ENCODE peak calls at places on chromosome 12, in five cellular contexts. V is kidney epithelial cell, H is progenitor cell of endocrine pancreas, G is HCT116, J is endothelial cell. B is an unnamed sample.
A peak's percentile ranks its signal among the peaks of the same experiment; 100 is the strongest.

GRCh38 chr12:32217354-32218310 is 111.0 kb downstream of the BICD1 start:
- DNase-seq in G (no peak), H (no peak), V (peak; percentile 98), J (no peak), B (peak; percentile 73)

GRCh38 chr12:53423597-53423996 is at the start of gene AMHR2:
- DNase-seq in G (no peak), H (no peak), J (no peak), V (no peak), B (no peak)

GRCh38 chr12:103373088-103373523 is 122.7 kb downstream of the C12orf42 start:
- DNase-seq in G (no peak), V (no peak), H (no peak), J (no peak), B (no peak)

GRCh38 chr12:15558915-15559528 is 230.2 kb downstream of the EPS8 start:
- DNase-seq in G (no peak), J (no peak), V (no peak), H (no peak), B (no peak)

GRCh38 chr12:69069479-69069878 is 136.5 kb upstream of the CPM start:
- DNase-seq in H (no peak), V (no peak), J (no peak), G (no peak), B (no peak)

GRCh38 chr12:57003395-57003794 is 3.0 kb downstream of the ZBTB39 start:
- DNase-seq in V (no peak), H (no peak), J (no peak), G (no peak), B (no peak)

GRCh38 chr12:124120718-124121117 is 147.7 kb downstream of the ZNF664 start:
- DNase-seq in V (no peak), H (no peak), J (no peak), G (no peak), B (no peak)

GRCh38 chr12:68074294-68075027 is 85.1 kb downstream of the IFNG start:
- DNase-seq in V (no peak), H (no peak), G (no peak), J (no peak), B (no peak)

GRCh38 chr12:46135750-46136149 is 133.1 kb downstream of the SLC38A1 start:
- DNase-seq in G (no peak), H (no peak), V (no peak), J (no peak), B (no peak)

GRCh38 chr12:98572010-98572409 is 21.5 kb upstream of the SLC25A3 start:
- DNase-seq in J (no peak), H (no peak), V (no peak), G (no peak), B (no peak)

GRCh38 chr12:3553221-3553620 is 62.2 kb downstream of the PRMT8 start:
- DNase-seq in J (no peak), G (no peak), V (no peak), H (no peak), B (no peak)

GRCh38 chr12:104423809-104424208 is 32.9 kb upstream of the CHST11 start:
- DNase-seq in G (no peak), V (no peak), H (no peak), J (no peak), B (no peak)

GRCh38 chr12:122094735-122095561 is 16.4 kb downstream of the MLXIP start:
- DNase-seq in G (no peak), J (no peak), H (no peak), V (no peak), B (no peak)

GRCh38 chr12:22054155-22054554 is 8.1 kb downstream of the CMAS start:
- DNase-seq in J (no peak), G (no peak), H (no peak), V (no peak), B (no peak)

GRCh38 chr12:108806350-108806749 is 51.0 kb downstream of the SSH1 start:
- DNase-seq in H (no peak), J (no peak), V (no peak), G (no peak), B (no peak)

GRCh38 chr12:45730116-45730841 is 773 bp downstream of the ARID2 start:
- DNase-seq in H (peak; percentile 34), V (no peak), J (peak; percentile 39), G (no peak), B (peak; percentile 42)

GRCh38 chr12:6182279-6182898 is 17.8 kb upstream of the CD9 start:
- DNase-seq in H (no peak), J (no peak), G (no peak), V (no peak), B (peak; percentile 32)

GRCh38 chr12:55978393-55978792 is 4.5 kb downstream of the RAB5B start:
- DNase-seq in J (no peak), H (no peak), V (no peak), G (no peak), B (no peak)

GRCh38 chr12:121709478-121709890 is 3.1 kb upstream of the TMEM120B start:
- DNase-seq in J (no peak), V (peak; percentile 65), H (no peak), G (peak; percentile 51), B (no peak)

GRCh38 chr12:45183263-45183662 is 32.6 kb upstream of the ANO6 start:
- DNase-seq in V (no peak), J (no peak), G (no peak), H (no peak), B (no peak)

GRCh38 chr12:45909041-45909713 is 81.2 kb downstream of the SCAF11 start:
- DNase-seq in V (no peak), G (no peak), H (no peak), J (no peak), B (no peak)

GRCh38 chr12:38664661-38665269 is 240.6 kb downstream of the CPNE8 start:
- DNase-seq in H (no peak), V (no peak), G (peak; percentile 15), J (peak; percentile 12), B (no peak)

GRCh38 chr12:27779416-27779815 is 617 bp upstream of the KLHL42 start:
- DNase-seq in J (peak; percentile 5), H (peak; percentile 18), G (no peak), V (no peak), B (no peak)

GRCh38 chr12:118059645-118060275 is 1.2 kb downstream of the WSB2 start:
- DNase-seq in V (no peak), J (no peak), H (no peak), G (no peak), B (no peak)

GRCh38 chr12:67472551-67472950 is 176.0 kb upstream of the DYRK2 start:
- DNase-seq in J (no peak), G (no peak), H (no peak), V (no peak), B (no peak)

GRCh38 chr12:84497819-84498218 is 414.8 kb downstream of the SLC6A15 start:
- DNase-seq in J (no peak), V (no peak), G (peak; percentile 16), H (no peak), B (no peak)
- TF ChIP-seq CTCF in J (no peak), V (peak; percentile 17), G (peak; percentile 49), H (peak; percentile 34), B (no peak)

GRCh38 chr12:92573104-92573503 is 129.7 kb upstream of the PLEKHG7 start:
- DNase-seq in G (no peak), J (no peak), H (no peak), V (no peak), B (no peak)

GRCh38 chr12:92571169-92571568 is 131.6 kb upstream of the PLEKHG7 start:
- DNase-seq in V (no peak), G (no peak), H (no peak), J (no peak), B (no peak)

GRCh38 chr12:92571844-92572543 is 130.8 kb upstream of the PLEKHG7 start:
- DNase-seq in J (no peak), H (no peak), G (no peak), V (no peak), B (no peak)

GRCh38 chr12:92574911-92575570 is 127.7 kb upstream of the PLEKHG7 start:
- DNase-seq in V (no peak), J (no peak), H (no peak), G (no peak), B (no peak)

DNA sequence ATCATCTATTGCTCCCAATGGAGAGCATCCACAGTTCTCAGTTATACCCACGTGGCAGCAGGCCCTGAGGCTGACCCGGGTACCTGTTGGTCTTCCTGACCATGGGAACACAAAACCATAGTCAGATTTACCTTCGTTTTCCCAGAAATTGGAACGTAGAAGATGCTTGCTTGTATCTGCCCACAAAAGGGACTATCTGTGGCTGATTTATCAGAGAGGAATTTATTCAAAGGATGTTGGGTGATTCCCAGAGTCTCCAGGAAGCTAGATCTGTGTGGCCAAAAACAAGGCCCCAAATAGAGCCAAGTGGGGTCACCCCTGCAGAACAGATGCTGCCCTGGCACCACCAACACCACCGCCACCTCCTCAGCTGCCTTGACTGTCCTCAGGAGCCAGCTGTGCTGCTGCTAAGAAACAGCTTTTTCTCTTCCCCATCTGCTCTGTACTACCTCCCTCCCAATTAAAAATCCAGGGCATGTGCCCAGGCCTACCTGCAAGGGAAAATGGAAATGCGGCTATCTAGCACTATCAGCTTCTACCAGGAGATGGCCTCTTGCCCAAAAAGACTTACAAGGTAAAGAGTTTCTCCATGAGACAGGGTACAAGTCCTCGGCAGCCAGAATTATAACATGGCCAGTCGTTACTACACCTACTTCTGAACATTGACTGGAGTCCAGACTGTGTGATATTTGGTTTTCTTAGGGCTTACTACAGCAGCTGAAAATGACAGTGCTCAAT is 128.6 kb upstream of the PLEKHG7 start:
- DNase-seq in J (peak; percentile 19), V (no peak), G (peak; percentile 27), H (no peak), B (no peak)
- TF ChIP-seq CTCF in J (peak; percentile 26), V (peak; percentile 31), G (peak; percentile 46), H (peak; percentile 30), B (no peak)

GRCh38 chr12:26188641-26189040 is 6.7 kb upstream of the SSPN start:
- DNase-seq in J (no peak), V (no peak), G (no peak), H (no peak), B (no peak)

GRCh38 chr12:26188132-26188531 is 7.2 kb upstream of the SSPN start:
- DNase-seq in J (no peak), H (no peak), G (no peak), V (no peak), B (no peak)

GRCh38 chr12:26185532-26186320 is 9.6 kb upstream of the SSPN start:
- DNase-seq in J (no peak), G (no peak), V (no peak), H (no peak), B (no peak)

GRCh38 chr12:26187014-26187413 is 8.4 kb upstream of the SSPN start:
- DNase-seq in H (no peak), V (no peak), G (no peak), J (no peak), B (no peak)

GRCh38 chr12:26187429-26187828 is 7.9 kb upstream of the SSPN start:
- DNase-seq in H (no peak), G (no peak), V (no peak), J (no peak), B (no peak)
- TF ChIP-seq CTCF in H (peak; percentile 47), G (no peak), V (no peak), J (no peak), B (no peak)

GRCh38 chr12:58416211-58416610 is 474.8 kb downstream of the ATP23 start:
- DNase-seq in H (no peak), J (no peak), G (no peak), V (no peak), B (no peak)
- TF ChIP-seq CTCF in H (no peak), J (no peak), G (no peak), V (no peak), B (no peak)

GRCh38 chr12:120639771-120640721 is at the start of gene CABP1:
- DNase-seq in G (no peak), V (no peak), J (peak; percentile 33), H (peak; percentile 63), B (no peak)
- TF ChIP-seq CTCF in G (peak; percentile 45), V (peak; percentile 28), J (no peak), H (peak; percentile 61), B (peak; percentile 10)